ENCODE peak calls at places on chromosomes 1 and 21, in four cellular contexts. W, C, O and Z are unnamed samples. For H3K4me1 and H4K20me1, the result is how much of the 10 kb centered on the place peaks cover.

GRCh38 chr1:238226805-238227204 is 336.1 kb upstream of the ZP4 start:
- DNase-seq in O (no peak), W (no peak), C (no peak), Z (no peak)

GRCh38 chr1:201313086-201313485 is 29.8 kb downstream of the PKP1 start:
- DNase-seq in C (no peak), W (no peak), O (no peak), Z (no peak)

GRCh38 chr1:60025552-60025951 is 48.0 kb downstream of the C1orf87 start:
- DNase-seq in C (no peak), W (no peak), O (no peak), Z (no peak)

GRCh38 chr1:153310526-153310925 is 2.2 kb downstream of the PGLYRP3 start:
- DNase-seq in O (no peak), C (no peak), W (no peak), Z (no peak)

GRCh38 chr1:154970631-154971340 is at the start of gene SHC1:
- DNase-seq in C (peak), W (peak), O (peak), Z (peak)

GRCh38 chr1:22018583-22019559 is 17.4 kb downstream of the CELA3A start:
- DNase-seq in O (peak), C (peak), W (no peak), Z (peak)

GRCh38 chr21:32611471-32611997 is 643 bp downstream of the CFAP298 start:
- DNase-seq in W (peak), C (peak), O (peak), Z (peak)

GRCh38 chr1:235820059-235820458 is 46.6 kb downstream of the LYST start:
- DNase-seq in O (no peak), C (no peak), W (no peak), Z (no peak)

GRCh38 chr1:48450505-48450904 is 21.5 kb downstream of the SPATA6 start:
- DNase-seq in C (peak), O (no peak), W (no peak), Z (no peak)

GRCh38 chr1:170360601-170361000 is 171.4 kb upstream of the GORAB start:
- DNase-seq in W (no peak), O (peak), C (peak), Z (peak)

GRCh38 chr1:154410185-154410827 is 5.2 kb downstream of the IL6R start:
- DNase-seq in O (no peak), W (no peak), C (no peak), Z (no peak)

GRCh38 chr1:187041104-187041503 is 212.4 kb downstream of the PLA2G4A start:
- DNase-seq in W (no peak), O (no peak), C (no peak), Z (no peak)

GRCh38 chr21:31554511-31555022 is 104.9 kb upstream of the SOD1 start:
- DNase-seq in C (peak), O (peak), W (no peak), Z (peak)

GRCh38 chr1:231416896-231417295 is 5.2 kb downstream of the EGLN1 start:
- DNase-seq in W (no peak), O (peak), C (no peak), Z (no peak)
- H3K4me3 ChIP-seq in W (no peak), O (peak), C (peak), Z (no peak)

GRCh38 chr1:65997693-65998092 is 205.0 kb downstream of the PDE4B start:
- DNase-seq in O (no peak), C (no peak), W (no peak), Z (no peak)

GRCh38 chr1:65994223-65994622 is 201.5 kb downstream of the PDE4B start:
- DNase-seq in W (no peak), O (no peak), C (no peak), Z (no peak)

GRCh38 chr1:65995326-65995725 is 202.6 kb downstream of the PDE4B start:
- DNase-seq in C (no peak), W (no peak), O (no peak), Z (no peak)

GRCh38 chr1:65993047-65993363 is 200.3 kb downstream of the PDE4B start:
- DNase-seq in W (no peak), O (peak), C (no peak), Z (no peak)

DNA sequence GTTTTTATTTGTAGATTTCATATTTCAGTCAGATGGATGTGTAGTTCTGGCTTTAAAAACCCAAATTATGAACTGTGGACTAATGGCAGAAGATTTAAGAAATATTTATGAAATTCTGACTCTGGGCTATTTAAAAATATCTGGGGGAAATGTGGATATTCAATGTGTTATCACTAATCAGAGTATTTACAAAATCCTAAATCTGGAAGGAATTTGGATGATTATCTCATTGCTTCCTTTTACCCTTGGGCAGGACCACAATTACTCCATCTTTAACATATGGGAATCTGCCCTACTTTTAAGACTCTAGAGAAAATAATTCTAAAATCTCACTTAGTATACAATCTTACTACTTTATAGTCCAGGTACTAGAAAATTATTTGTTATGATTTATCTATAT is 203.2 kb downstream of the PDE4B start:
- DNase-seq in O (no peak), W (no peak), C (no peak), Z (no peak)
- H3K4me1 ChIP-seq in O (under half), W (under half), C (under half), Z (under half)

GRCh38 chr1:102836991-102837390 is 271.3 kb downstream of the COL11A1 start:
- DNase-seq in O (no peak), C (peak), W (no peak), Z (no peak)
- H4K20me1 ChIP-seq in O (under half), C (under half), W (under half), Z (under half)

DNA sequence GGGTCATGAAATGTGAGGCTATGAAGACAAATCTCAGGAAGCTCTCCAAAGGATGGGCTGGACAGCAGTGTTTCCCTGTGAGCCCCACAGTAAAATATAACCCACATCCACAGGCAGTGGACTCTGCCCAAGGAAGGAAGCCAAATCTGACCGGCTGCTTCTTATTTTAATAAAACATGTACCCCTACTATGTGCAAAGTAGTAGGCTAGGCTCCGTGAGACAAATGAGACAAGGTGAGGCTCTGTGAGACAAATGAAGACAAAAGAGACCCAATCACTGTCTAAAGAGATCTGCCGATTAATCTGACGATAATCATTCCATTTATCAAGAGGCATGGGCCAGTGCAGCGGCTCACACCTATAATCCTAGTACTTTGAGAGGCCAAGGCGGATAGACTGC is 2.1 kb downstream of the ASAP3 start:
- DNase-seq in W (no peak), O (no peak), C (no peak), Z (no peak)
- H3K4me3 ChIP-seq in W (no peak), O (peak), C (no peak), Z (no peak)